ENCODE peak calls at places on chromosomes 11 and 22, in five cellular contexts. T, N, M, B and Z are unnamed samples.

GRCh38 chr22:46002757-46003270 is 25.9 kb upstream of the WNT7B start:
- DNase-seq in T (no peak), N (peak), M (no peak), B (no peak), Z (no peak)

GRCh38 chr11:41177791-41178190 is 281.7 kb downstream of the LRRC4C start:
- DNase-seq in T (no peak), N (no peak), M (no peak), B (no peak), Z (no peak)

GRCh38 chr11:14541180-14541579 is 21.0 kb upstream of the PSMA1 start:
- DNase-seq in T (no peak), N (peak), M (peak), B (no peak), Z (no peak)

GRCh38 chr11:105719073-105719846 is 109.4 kb downstream of the GRIA4 start:
- DNase-seq in T (peak), N (no peak), M (no peak), B (peak), Z (no peak)

GRCh38 chr11:95917188-95918036 is 6.5 kb downstream of the MTMR2 start:
- DNase-seq in T (peak), N (no peak), M (no peak), B (peak), Z (no peak)

GRCh38 chr11:48036466-48036865 is 56.1 kb downstream of the PTPRJ start:
- DNase-seq in T (no peak), N (no peak), M (no peak), B (no peak), Z (no peak)

GRCh38 chr11:78449866-78450265 is 32.2 kb upstream of the GAB2 start:
- DNase-seq in T (no peak), N (no peak), M (no peak), B (no peak), Z (no peak)

GRCh38 chr22:37750596-37751162 is 53.8 kb downstream of the TRIOBP start:
- DNase-seq in T (no peak), N (no peak), M (no peak), B (no peak), Z (no peak)

GRCh38 chr11:10356161-10356560 is 51.3 kb downstream of the ADM start:
- DNase-seq in T (no peak), N (no peak), M (no peak), B (no peak), Z (no peak)

GRCh38 chr11:109667719-109668118 is 245.7 kb downstream of the C11orf87 start:
- DNase-seq in T (no peak), N (no peak), M (no peak), B (peak), Z (no peak)